ENCODE peak calls at places on chromosome 12, in seven cellular contexts. O, N, M, X, B, W and A are unnamed samples.

GRCh38 chr12:57148469-57149308 is 1.3 kb upstream of the LRP1-AS start:
- DNase-seq in O (no peak), N (no peak), M (no peak), X (peak; percentile 81), B (no peak), W (no peak), A (peak; percentile 88)

GRCh38 chr12:89451876-89452275 is 72.7 kb downstream of the GALNT4 start:
- DNase-seq in O (no peak), N (peak; percentile 77), M (no peak), X (no peak), B (no peak), W (no peak), A (peak; percentile 74)

GRCh38 chr12:62332598-62332997 is 72.4 kb downstream of the USP15 start:
- DNase-seq in O (no peak), N (peak; percentile 58), M (no peak), X (no peak), B (no peak), W (no peak), A (no peak)

GRCh38 chr12:71780207-71780822 is 25.7 kb downstream of the RAB21 start:
- DNase-seq in O (peak; percentile 18), N (peak; percentile 16), M (peak; percentile 50), X (no peak), B (peak; percentile 15), W (peak; percentile 28), A (no peak)

GRCh38 chr12:125122668-125123067 is 57.4 kb downstream of the AACS start:
- DNase-seq in O (no peak), N (no peak), M (no peak), X (no peak), B (no peak), W (no peak), A (no peak)

GRCh38 chr12:83826112-83826511 is 1086.5 kb downstream of the SLC6A15 start:
- DNase-seq in O (peak; percentile 25), N (no peak), M (no peak), X (no peak), B (no peak), W (peak; percentile 32), A (no peak)

GRCh38 chr12:48980389-48980952 is 2.3 kb downstream of the WNT1 start:
- DNase-seq in O (peak; percentile 66), N (no peak), M (no peak), X (peak; percentile 58), B (no peak), W (no peak), A (no peak)

GRCh38 chr12:22539055-22539454 is 5.3 kb downstream of the C2CD5 start:
- DNase-seq in O (no peak), N (no peak), M (no peak), X (no peak), B (no peak), W (no peak), A (no peak)

GRCh38 chr12:88255224-88255623 is 113.1 kb downstream of the TMTC3 start:
- DNase-seq in O (no peak), N (no peak), M (no peak), X (no peak), B (no peak), W (no peak), A (no peak)

GRCh38 chr12:56315256-56315625 is 547 bp downstream of the CNPY2 start:
- DNase-seq in O (no peak), N (no peak), M (no peak), X (no peak), B (no peak), W (no peak), A (peak; percentile 69)

GRCh38 chr12:96073346-96074336 is 38.3 kb upstream of the LTA4H start:
- DNase-seq in O (no peak), N (no peak), M (no peak), X (no peak), B (no peak), W (no peak), A (no peak)

GRCh38 chr12:52268212-52268611 is 6.2 kb upstream of the KRT86 start:
- DNase-seq in O (no peak), N (no peak), M (no peak), X (no peak), B (no peak), W (no peak), A (no peak)

GRCh38 chr12:82660541-82661325 is 26.0 kb upstream of the TMTC2 start:
- DNase-seq in O (no peak), N (no peak), M (no peak), X (no peak), B (no peak), W (no peak), A (no peak)

GRCh38 chr12:31807773-31808097 is 78.9 kb upstream of the AMN1 start:
- DNase-seq in O (no peak), N (no peak), M (no peak), X (no peak), B (no peak), W (no peak), A (no peak)

GRCh38 chr12:127726928-127727327 is 540.0 kb upstream of the TMEM132C start:
- DNase-seq in O (no peak), N (no peak), M (no peak), X (no peak), B (no peak), W (no peak), A (no peak)

GRCh38 chr12:52890417-52890816 is 14.5 kb downstream of the KRT8 start:
- DNase-seq in O (no peak), N (no peak), M (no peak), X (no peak), B (no peak), W (no peak), A (no peak)

GRCh38 chr12:116528498-116528897 is 30.7 kb upstream of the MAP1LC3B2 start:
- DNase-seq in O (no peak), N (no peak), M (no peak), X (no peak), B (no peak), W (no peak), A (no peak)

GRCh38 chr12:5022030-5022429 is 21.6 kb upstream of the KCNA5 start:
- DNase-seq in O (no peak), N (no peak), M (no peak), X (no peak), B (no peak), W (no peak), A (no peak)

GRCh38 chr12:108753969-108754368 is 22.7 kb upstream of the CORO1C start:
- DNase-seq in O (no peak), N (no peak), M (no peak), X (no peak), B (no peak), W (no peak), A (peak; percentile 49)

GRCh38 chr12:23895792-23896218 is 53.7 kb downstream of the SOX5 start:
- DNase-seq in O (no peak), N (no peak), M (no peak), X (no peak), B (no peak), W (no peak), A (no peak)

GRCh38 chr12:5200276-5201087 is 156.8 kb downstream of the KCNA5 start:
- DNase-seq in O (peak; percentile 46), N (no peak), M (no peak), X (peak; percentile 59), B (no peak), W (peak; percentile 13), A (peak; percentile 82)

GRCh38 chr12:100566887-100567637 is 6.4 kb upstream of the GAS2L3 start:
- DNase-seq in O (peak; percentile 78), N (no peak), M (no peak), X (no peak), B (no peak), W (no peak), A (no peak)

GRCh38 chr12:11757095-11757494 is 107.6 kb downstream of the ETV6 start:
- DNase-seq in O (no peak), N (no peak), M (no peak), X (no peak), B (no peak), W (no peak), A (no peak)

GRCh38 chr12:53701518-53702264 is 25.6 kb downstream of the CALCOCO1 start:
- DNase-seq in O (peak; percentile 80), N (peak; percentile 44), M (peak; percentile 70), X (peak; percentile 84), B (peak; percentile 56), W (peak; percentile 75), A (peak; percentile 89)